ENCODE peak calls at places on chromosomes 11 and 22, in nine cellular contexts. N is A549; A is CD8-positive, alpha-beta memory T cell; F is left ventricle myocardium inferior; Q is endodermal cell; P is heart left ventricle; Y is small intestine; U is CD8-positive, alpha-beta T cell; G is esophagus squamous epithelium. B is an unnamed sample. For H3K4me1 and H3K9me3, the result is how much of the 10 kb centered on the place peaks cover.

GRCh38 chr11:75325713-75326438 is 25.6 kb downstream of the ARRB1 start:
- DNase-seq in G (no peak), N (peak), Q (no peak), A (no peak), Y (no peak), F (peak), U (peak), P (peak), B (no peak)

GRCh38 chr22:35610741-35611140 is 6.4 kb downstream of the MB start:
- DNase-seq in Q (no peak), F (no peak), Y (no peak), G (no peak), P (no peak), N (no peak), A (no peak), U (no peak), B (no peak)

GRCh38 chr22:31223786-31224191 is 11.7 kb downstream of the LIMK2 start:
- DNase-seq in P (no peak), G (no peak), N (no peak), Y (no peak), A (no peak), F (no peak), Q (no peak), U (no peak), B (no peak)

GRCh38 chr11:35617687-35618496 is at the start of gene FJX1:
- DNase-seq in N (peak), U (no peak), P (peak), G (no peak), F (peak), Y (peak), Q (peak), A (no peak), B (no peak)

GRCh38 chr11:82308979-82309378 is 424.7 kb downstream of the FAM181B start:
- DNase-seq in U (no peak), P (no peak), Q (no peak), F (no peak), N (no peak), G (no peak), A (no peak), Y (peak), B (no peak)

GRCh38 chr11:35629511-35629910 is 11.3 kb downstream of the FJX1 start:
- DNase-seq in F (no peak), N (no peak), G (no peak), Q (peak), Y (no peak), A (no peak), P (no peak), U (no peak), B (no peak)

GRCh38 chr11:118913411-118914125 is 12.2 kb downstream of the BCL9L start:
- DNase-seq in A (peak), G (no peak), P (no peak), U (peak), Y (no peak), F (peak), N (no peak), Q (peak), B (peak)

GRCh38 chr22:33656808-33657628 is 263.3 kb downstream of the LARGE1 start:
- DNase-seq in N (no peak), Q (no peak), F (no peak), A (no peak), Y (no peak), G (no peak), P (no peak), U (no peak), B (no peak)

GRCh38 chr22:49979587-49980264 is 19.2 kb downstream of the PIM3 start:
- DNase-seq in U (no peak), A (no peak), G (no peak), N (peak), Y (peak), Q (peak), P (peak), F (no peak), B (peak)

GRCh38 chr22:20108757-20109230 is 7.1 kb upstream of the RANBP1 start:
- DNase-seq in P (peak), N (no peak), G (no peak), F (no peak), Y (no peak), A (no peak), Q (no peak), U (no peak), B (no peak)

GRCh38 chr11:107859459-107860239 is 1.1 kb upstream of the SLC35F2 start:
- DNase-seq in N (peak), U (peak), P (peak), F (peak), G (no peak), Y (peak), Q (peak), A (peak), B (peak)

GRCh38 chr11:61776561-61777075 is 15.8 kb downstream of the TMEM258 start:
- DNase-seq in A (peak), G (no peak), F (no peak), N (peak), P (peak), U (peak), Y (peak), Q (peak), B (peak)

GRCh38 chr11:117563556-117563955 is 233.5 kb downstream of the DSCAML1 start:
- DNase-seq in P (no peak), U (no peak), G (no peak), F (no peak), Y (no peak), N (no peak), A (no peak), Q (no peak), B (peak)

GRCh38 chr11:115941481-115941993 is 437.3 kb upstream of the CADM1 start:
- DNase-seq in N (no peak), P (peak), A (no peak), Q (no peak), U (no peak), G (no peak), Y (no peak), F (peak), B (peak)

GRCh38 chr11:67630943-67631331 is 1.2 kb upstream of the NUDT8 start:
- DNase-seq in F (no peak), Q (no peak), Y (no peak), G (no peak), P (no peak), A (peak), N (no peak), U (no peak), B (no peak)

GRCh38 chr11:70695086-70695960 is 297.0 kb downstream of the CTTN start:
- DNase-seq in F (no peak), U (no peak), P (no peak), Q (no peak), A (no peak), Y (no peak), N (no peak), G (no peak), B (no peak)

GRCh38 chr22:40666151-40666848 is 13.0 kb upstream of the MCHR1 start:
- DNase-seq in N (no peak), A (no peak), G (no peak), U (no peak), P (peak), Q (no peak), F (peak), Y (no peak), B (no peak)

GRCh38 chr11:64990222-64990918 is 6.4 kb downstream of the BATF2 start:
- DNase-seq in N (no peak), Q (no peak), U (no peak), Y (no peak), G (no peak), A (no peak), F (peak), P (peak), B (peak)

GRCh38 chr11:6438979-6439571 is 1.7 kb downstream of the HPX start:
- DNase-seq in F (no peak), N (peak), G (no peak), U (peak), Y (peak), Q (peak), A (no peak), P (peak), B (peak)

GRCh38 chr11:75474878-75475766 is 42.1 kb upstream of the KLHL35 start:
- DNase-seq in Q (peak), U (peak), N (peak), P (peak), F (peak), A (peak), G (no peak), Y (peak), B (peak)

GRCh38 chr11:128190312-128190711 is 397.0 kb downstream of the ETS1 start:
- DNase-seq in G (no peak), U (peak), A (peak), P (no peak), N (no peak), Y (no peak), F (no peak), Q (no peak), B (no peak)

DNA sequence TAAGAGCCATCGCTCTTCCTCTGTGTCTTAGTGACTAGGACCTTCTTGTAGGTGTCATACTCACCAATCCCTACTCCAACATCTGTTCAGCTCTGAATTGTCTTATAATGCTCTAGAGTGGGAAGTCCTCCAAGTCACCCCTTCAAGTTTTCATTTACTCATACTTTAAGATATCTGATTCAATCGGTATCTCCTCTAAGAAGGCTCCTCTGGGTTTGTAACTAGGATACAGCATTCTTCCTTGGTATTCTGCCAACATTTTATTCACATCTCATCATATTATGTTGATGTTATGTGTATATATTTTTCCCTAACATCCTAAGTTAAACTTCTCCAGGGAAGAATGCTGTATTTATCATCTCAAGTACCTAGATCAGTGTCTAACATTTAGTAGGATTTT is 662.1 kb downstream of the NTM start:
- DNase-seq in Y (no peak), A (no peak), Q (no peak), U (no peak), F (no peak), N (no peak), P (no peak), G (no peak), B (no peak)
- H3K4me3 ChIP-seq in Y (no peak), A (no peak), Q (no peak), U (no peak), F (no peak), N (no peak), P (no peak), G (no peak), B (no peak)

GRCh38 chr11:100741866-100742625 is 55.0 kb downstream of the ARHGAP42 start:
- DNase-seq in Q (no peak), U (no peak), A (no peak), P (no peak), N (no peak), F (no peak), Y (no peak), G (no peak), B (no peak)
- H3K4me1 ChIP-seq in Q (under half), U (under half), A (under half), P (under half), N (under half), F (under half), Y (under half), G (under half), B (under half)

GRCh38 chr22:48333816-48334735 is 1493.6 kb downstream of the BRD1 start:
- DNase-seq in P (no peak), Q (peak), F (no peak), G (no peak), A (no peak), N (no peak), U (no peak), Y (no peak), B (peak)

GRCh38 chr22:48335442-48336139 is 1492.1 kb downstream of the BRD1 start:
- DNase-seq in U (no peak), Q (peak), A (no peak), Y (no peak), F (no peak), G (no peak), P (no peak), N (peak), B (peak)

GRCh38 chr22:48336339-48337060 is 1491.2 kb downstream of the BRD1 start:
- DNase-seq in A (no peak), F (no peak), U (no peak), N (no peak), P (no peak), G (no peak), Y (no peak), Q (peak), B (no peak)

GRCh38 chr22:48333323-48333763 is 1494.3 kb downstream of the BRD1 start:
- DNase-seq in F (no peak), Q (peak), U (no peak), A (no peak), P (no peak), N (no peak), G (no peak), Y (no peak), B (peak)

GRCh38 chr22:48334971-48335370 is 1492.7 kb downstream of the BRD1 start:
- DNase-seq in G (no peak), N (no peak), U (no peak), F (no peak), P (no peak), Q (no peak), Y (no peak), A (no peak), B (peak)
- H3K9me3 ChIP-seq in G (under half), N (under half), U (under half), F (under half), P (under half), Q (under half), Y (under half), A (under half), B (under half)

GRCh38 chr22:37148742-37149665 is 712 bp downstream of the IL2RB start:
- DNase-seq in A (no peak), G (no peak), F (no peak), N (no peak), P (no peak), Q (no peak), Y (no peak), U (no peak), B (no peak)
- H3K4me3 ChIP-seq in A (peak), G (peak), F (no peak), N (no peak), P (peak), Q (no peak), Y (peak), U (peak), B (peak)

DNA sequence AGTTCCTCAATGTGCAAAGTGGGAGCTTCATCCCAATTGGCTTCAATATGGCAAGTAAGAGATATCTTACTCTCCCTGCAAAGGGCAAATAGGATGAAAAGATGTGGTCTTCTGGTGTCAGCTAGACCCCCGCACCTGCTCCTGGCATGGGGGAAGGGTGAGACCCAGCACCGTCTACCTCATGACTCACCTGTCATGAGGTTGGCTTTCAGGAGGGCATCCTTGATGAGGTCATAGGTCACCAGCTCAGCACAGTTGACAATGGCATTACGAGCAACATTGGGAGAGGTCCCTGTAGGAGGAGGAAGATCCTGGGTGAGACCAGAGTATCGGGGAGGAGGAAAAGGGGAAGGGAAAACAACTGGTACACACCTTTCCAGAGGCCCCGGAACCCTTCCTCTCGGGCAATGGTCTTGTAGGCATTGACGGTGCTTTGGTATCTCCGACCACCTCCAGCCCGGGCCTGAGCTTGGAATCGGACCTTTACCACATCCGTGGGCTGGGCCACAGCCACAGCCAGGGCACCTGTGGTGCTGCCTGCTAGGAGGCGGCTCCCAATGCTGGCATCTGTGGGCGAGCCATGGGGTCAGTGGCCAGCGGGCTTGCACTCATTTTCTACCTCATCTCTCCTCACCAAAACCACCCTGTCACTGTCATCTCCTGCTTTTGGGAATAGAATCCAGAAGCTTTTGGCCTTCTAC is 6.0 kb downstream of the UCP2 start:
- DNase-seq in G (no peak), P (no peak), Q (no peak), F (no peak), U (no peak), A (no peak), Y (no peak), N (no peak), B (no peak)
- H3K4me1 ChIP-seq in G (under half), P (under half), Q (under half), F (under half), U (half or more), A (half or more), Y (under half), N (under half), B (under half)

GRCh38 chr22:47567126-47567730 is 804.8 kb downstream of the TBC1D22A start:
- DNase-seq in G (no peak), A (no peak), N (no peak), Q (no peak), F (no peak), Y (no peak), U (no peak), P (no peak), B (no peak)
- H3K9me3 ChIP-seq in G (under half), A (under half), N (under half), Q (under half), F (under half), Y (under half), U (under half), P (under half), B (under half)

GRCh38 chr22:48572951-48573350 is 1254.7 kb downstream of the BRD1 start:
- DNase-seq in P (peak), N (no peak), A (no peak), Q (no peak), F (no peak), Y (no peak), G (no peak), U (no peak), B (no peak)
- H3K4me3 ChIP-seq in P (no peak), N (no peak), A (no peak), Q (no peak), F (no peak), Y (no peak), G (no peak), U (no peak), B (no peak)

B was measured in Peyer's patch.